ENCODE peak calls at places on chromosomes 4 and X, in four cellular contexts. X is CD8-positive, alpha-beta T cell; E is stromal cell of bone marrow; A is NCI-H1092. B is an unnamed sample.

GRCh38 chrX:82945332-82945731 is 562.8 kb upstream of the POU3F4 start:
- DNase-seq in X (no peak), A (no peak), E (no peak), B (no peak)

GRCh38 chrX:54891573-54891972 is 29.1 kb upstream of the TRO start:
- DNase-seq in A (peak; percentile 30), X (peak; percentile 13), E (peak; percentile 19), B (peak; percentile 1)

GRCh38 chr4:4386296-4386735 is 586 bp upstream of the NSG1 start:
- DNase-seq in X (peak; percentile 29), A (peak; percentile 65), E (no peak), B (no peak)

GRCh38 chrX:12390301-12390700 is 252.0 kb downstream of the FRMPD4 start:
- DNase-seq in A (no peak), X (no peak), E (peak; percentile 56), B (no peak)

GRCh38 chrX:12013220-12013619 is 125.1 kb upstream of the FRMPD4 start:
- DNase-seq in X (no peak), E (no peak), A (no peak), B (no peak)

GRCh38 chr4:55840956-55841355 is 12.5 kb upstream of the EXOC1 start:
- DNase-seq in A (no peak), X (no peak), E (no peak), B (no peak)

GRCh38 chr4:109801895-109802319 is at the start of gene CFI:
- DNase-seq in A (no peak), E (peak; percentile 78), X (no peak), B (peak; percentile 30)

GRCh38 chrX:97326456-97326855 is 442.7 kb downstream of the RPA4 start:
- DNase-seq in A (no peak), X (no peak), E (no peak), B (no peak)

GRCh38 chr4:114028071-114028470 is 48.6 kb upstream of the ARSJ start:
- DNase-seq in E (no peak), A (no peak), X (no peak), B (no peak)

B was measured in KG1.